ENCODE peak calls at places on chromosomes 3 and 15, in four cellular contexts. G is HepG2, Q is K562, K is GM12878. S is an unnamed sample.

GRCh38 chr3:11556851-11557644 is 86.7 kb downstream of the VGLL4 start:
- DNase-seq in G (no peak), Q (no peak), K (no peak), S (no peak)

GRCh38 chr15:84878504-84878903 is 6.0 kb upstream of the SLC28A1 start:
- DNase-seq in G (peak; percentile 22), Q (peak; percentile 59), K (no peak), S (peak; percentile 79)

GRCh38 chr3:189954733-189955665 is 165.7 kb downstream of the P3H2 start:
- DNase-seq in G (no peak), Q (no peak), K (no peak), S (no peak)

GRCh38 chr15:49200347-49200746 is 30.3 kb downstream of the GALK2 start:
- DNase-seq in G (no peak), Q (no peak), K (no peak), S (no peak)

GRCh38 chr15:29135702-29136426 is 133.8 kb downstream of the NSMCE3 start:
- DNase-seq in G (no peak), Q (no peak), K (no peak), S (no peak)

GRCh38 chr3:176663819-176664218 is 533.5 kb downstream of the TBL1XR1 start:
- DNase-seq in G (peak; percentile 36), Q (no peak), K (no peak), S (peak; percentile 19)

GRCh38 chr3:14439501-14440167 is 37.2 kb downstream of the SLC6A6 start:
- DNase-seq in G (no peak), Q (peak; percentile 78), K (no peak), S (peak; percentile 64)

GRCh38 chr3:22386107-22386506 is 635.1 kb upstream of the ZNF385D start:
- DNase-seq in G (no peak), Q (no peak), K (no peak), S (no peak)

GRCh38 chr15:92149029-92149428 is 244.7 kb upstream of the ST8SIA2 start:
- DNase-seq in G (no peak), Q (no peak), K (no peak), S (no peak)

GRCh38 chr3:194685723-194686413 is at the start of gene FAM43A:
- DNase-seq in G (peak; percentile 73), Q (peak; percentile 68), K (no peak), S (peak; percentile 79)

GRCh38 chr3:193836511-193836910 is 243.5 kb downstream of the OPA1 start:
- DNase-seq in G (no peak), Q (no peak), K (no peak), S (no peak)

GRCh38 chr3:43879166-43879565 is 188.4 kb downstream of the ABHD5 start:
- DNase-seq in G (no peak), Q (no peak), K (no peak), S (peak; percentile 42)

GRCh38 chr3:124845406-124845805 is 41.8 kb downstream of the ITGB5 start:
- DNase-seq in G (no peak), Q (no peak), K (no peak), S (no peak)

GRCh38 chr3:105354429-105354828 is 12.3 kb upstream of the ALCAM start:
- DNase-seq in G (no peak), Q (no peak), K (no peak), S (no peak)

GRCh38 chr3:176214758-176215157 is 982.5 kb downstream of the TBL1XR1 start:
- DNase-seq in G (no peak), Q (no peak), K (no peak), S (no peak)

GRCh38 chr15:55256281-55257013 is 33.2 kb downstream of the RAB27A start:
- DNase-seq in G (peak; percentile 5), Q (no peak), K (no peak), S (no peak)

GRCh38 chr15:25663515-25663914 is 199.6 kb downstream of the ATP10A start:
- DNase-seq in G (no peak), Q (no peak), K (no peak), S (no peak)

GRCh38 chr3:170707899-170708298 is 122.0 kb upstream of the SLC7A14 start:
- DNase-seq in G (no peak), Q (no peak), K (no peak), S (no peak)

GRCh38 chr15:66748320-66748779 is 46.3 kb downstream of the SMAD6 start:
- DNase-seq in G (no peak), Q (no peak), K (no peak), S (no peak)

GRCh38 chr3:192933779-192934456 is 16.3 kb upstream of the MB21D2 start:
- DNase-seq in G (no peak), Q (no peak), K (no peak), S (no peak)

GRCh38 chr15:40006646-40007045 is 32.3 kb downstream of the SRP14 start:
- DNase-seq in G (no peak), Q (no peak), K (no peak), S (no peak)

GRCh38 chr3:28595364-28595763 is 246.7 kb upstream of the AZI2 start:
- DNase-seq in G (no peak), Q (no peak), K (no peak), S (no peak)

GRCh38 chr3:57977755-57978715 is 30.2 kb upstream of the FLNB start:
- DNase-seq in G (peak; percentile 67), Q (no peak), K (no peak), S (no peak)

GRCh38 chr15:67188551-67189218 is 65.8 kb downstream of the AAGAB start:
- DNase-seq in G (no peak), Q (no peak), K (no peak), S (no peak)

GRCh38 chr3:37375184-37376120 is 201.1 kb upstream of the LRRFIP2 start:
- DNase-seq in G (no peak), Q (no peak), K (no peak), S (no peak)

GRCh38 chr3:88280326-88280725 is 130.6 kb downstream of the C3orf38 start:
- DNase-seq in G (no peak), Q (no peak), K (no peak), S (no peak)

GRCh38 chr3:67947808-67948508 is 293.5 kb upstream of the SUCLG2 start:
- DNase-seq in G (peak; percentile 70), Q (no peak), K (no peak), S (no peak)

GRCh38 chr3:24566927-24567326 is 72.3 kb upstream of the THRB start:
- DNase-seq in G (no peak), Q (no peak), K (no peak), S (no peak)

GRCh38 chr3:148433665-148434064 is 264.0 kb upstream of the AGTR1 start:
- DNase-seq in G (no peak), Q (no peak), K (no peak), S (no peak)

GRCh38 chr3:163605915-163606314 is 1472.4 kb downstream of the SI start:
- DNase-seq in G (no peak), Q (no peak), K (no peak), S (no peak)
- TF ChIP-seq SP1 in G (no peak), Q (no peak), K (no peak), S (no peak)

DNA sequence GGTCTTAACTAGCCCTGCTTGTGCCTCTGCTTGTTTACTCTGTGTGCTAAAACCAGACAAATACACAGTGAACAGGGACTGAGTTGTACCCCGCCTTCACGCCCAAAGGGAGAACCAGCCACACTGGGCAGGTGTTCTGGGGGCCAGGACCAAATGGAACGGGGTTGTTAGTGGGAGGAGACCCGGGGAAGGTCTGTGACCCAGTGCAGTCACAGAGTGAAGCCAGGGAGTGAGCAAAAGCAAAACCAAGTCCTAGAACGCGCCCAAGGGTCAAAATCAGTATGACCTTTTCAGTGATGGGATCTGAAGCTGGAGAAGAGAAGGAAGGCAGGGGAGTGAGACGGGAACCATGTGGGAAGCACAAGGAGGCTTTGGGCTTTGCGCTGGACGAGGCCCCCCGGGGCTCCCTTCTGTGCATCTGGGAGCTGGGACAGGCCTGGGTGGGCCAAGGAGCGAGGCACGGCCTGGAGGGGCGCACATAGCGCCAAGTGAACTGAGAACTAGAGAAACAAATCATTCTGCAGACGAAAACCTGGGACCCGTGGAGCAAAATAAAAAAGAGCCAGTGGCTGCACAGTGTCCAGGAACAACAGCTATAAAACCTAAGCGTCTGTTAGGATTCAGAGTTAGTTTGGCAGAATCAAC is 78.3 kb upstream of the ALDH1A3 start:
- DNase-seq in G (no peak), Q (no peak), K (no peak), S (no peak)
- TF ChIP-seq BHLHE40 in G (no peak), Q (no peak), K (no peak), S (no peak)

GRCh38 chr3:173778246-173778645 is 380.7 kb downstream of the NLGN1 start:
- DNase-seq in G (no peak), Q (no peak), K (no peak), S (no peak)
- TF ChIP-seq SP1 in G (no peak), Q (no peak), K (no peak), S (no peak)

GRCh38 chr15:33735143-33735542 is 233.2 kb upstream of the CHRM5 start:
- DNase-seq in G (no peak), Q (no peak), K (no peak), S (no peak)

GRCh38 chr15:33737687-33738606 is 230.3 kb upstream of the CHRM5 start:
- DNase-seq in G (peak; percentile 25), Q (peak; percentile 63), K (no peak), S (peak; percentile 57)

GRCh38 chr15:33738941-33739664 is 229.2 kb upstream of the CHRM5 start:
- DNase-seq in G (no peak), Q (no peak), K (no peak), S (no peak)

GRCh38 chr15:33730815-33731214 is 237.5 kb upstream of the CHRM5 start:
- DNase-seq in G (no peak), Q (no peak), K (no peak), S (no peak)

GRCh38 chr15:33735637-33736247 is 232.6 kb upstream of the CHRM5 start:
- DNase-seq in G (peak; percentile 13), Q (peak; percentile 21), K (no peak), S (peak; percentile 30)
- TF ChIP-seq BHLHE40 in G (no peak), Q (no peak), K (no peak), S (no peak)

DNA sequence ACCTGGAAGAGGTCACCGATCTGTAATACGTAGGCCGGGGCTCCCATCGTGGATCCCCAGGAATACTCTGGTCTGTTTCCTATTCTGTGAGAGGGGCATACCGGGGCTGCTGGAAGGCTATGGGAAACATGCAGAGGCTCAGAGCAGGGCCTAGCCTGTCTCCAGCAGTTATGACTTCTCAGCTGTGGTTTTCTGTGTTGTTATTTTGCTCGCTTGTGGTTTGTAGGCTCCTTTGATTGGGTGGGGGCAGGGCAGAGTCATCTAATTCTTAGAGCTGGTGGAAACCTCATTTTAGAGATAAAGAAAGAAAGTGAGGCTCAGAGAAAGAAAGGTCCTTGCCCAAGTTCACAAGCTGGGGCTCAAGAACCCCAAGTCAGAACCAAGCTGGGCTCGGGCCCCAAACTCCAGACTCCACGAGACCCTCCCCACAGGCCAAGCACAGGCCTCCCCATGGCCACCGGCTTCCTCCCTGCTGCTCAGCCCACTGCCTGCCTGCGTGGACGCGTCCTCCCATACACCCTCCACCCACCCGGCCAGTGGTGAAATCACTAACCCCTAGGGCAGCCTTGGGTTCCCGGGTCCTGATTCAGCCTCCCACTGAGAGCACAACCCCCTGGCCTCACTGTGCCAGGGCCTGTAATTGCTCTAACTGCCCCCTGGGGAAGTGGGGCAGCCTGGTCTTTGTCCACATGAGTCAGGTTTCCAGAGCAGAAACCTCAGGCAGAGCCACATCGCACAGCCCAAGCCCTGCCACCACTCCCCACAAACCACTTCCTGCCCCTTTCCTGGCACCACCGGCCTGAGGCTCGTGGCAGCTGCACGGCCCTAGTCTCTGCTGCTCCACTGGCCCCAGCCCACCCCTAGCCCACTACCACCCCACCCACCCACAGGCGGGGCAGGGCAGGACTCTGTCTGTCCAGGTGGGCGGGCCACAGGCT is 270.8 kb downstream of the UACA start:
- DNase-seq in G (no peak), Q (no peak), K (no peak), S (no peak)
- TF ChIP-seq SP1 in G (no peak), Q (no peak), K (peak; percentile 38), S (no peak)

GRCh38 chr15:86555114-86555513 is 475.4 kb downstream of the AGBL1 start:
- DNase-seq in G (no peak), Q (no peak), K (no peak), S (no peak)
- TF ChIP-seq BHLHE40 in G (no peak), Q (no peak), K (no peak), S (no peak)

S was measured in HEK293T.